ENCODE peak calls at places on chromosomes 1 and 21, in nine cellular contexts. I is left ventricle myocardium inferior, J is neural crest cell, T is tibial artery, E is A549, K is astrocyte of the cerebellum, M is heart left ventricle, Q is WTC11, D is GM12864. F is an unnamed sample.

GRCh38 chr21:44710756-44711326 is 531 bp downstream of the TSPEAR start:
- DNase-seq in K (no peak), E (no peak), M (no peak), J (no peak), T (no peak), D (no peak), Q (peak), I (no peak), F (peak)

GRCh38 chr1:158819461-158820443 is 11.4 kb upstream of the MNDA start:
- DNase-seq in T (no peak), I (no peak), J (no peak), M (no peak), Q (no peak), E (no peak), K (no peak), D (no peak), F (no peak)

GRCh38 chr1:151989131-151989868 is 4.4 kb downstream of the S100A10 start:
- DNase-seq in E (no peak), D (no peak), T (peak), Q (no peak), M (peak), J (no peak), K (no peak), I (peak), F (no peak)

GRCh38 chr1:171126504-171126903 is 35.8 kb downstream of the FMO3 start:
- DNase-seq in M (peak), I (peak), K (no peak), Q (no peak), E (no peak), D (no peak), J (no peak), T (peak), F (no peak)

GRCh38 chr1:221497051-221497450 is 244.8 kb downstream of the DUSP10 start:
- DNase-seq in I (no peak), K (no peak), Q (no peak), D (no peak), T (no peak), E (no peak), M (no peak), J (no peak), F (no peak)

GRCh38 chr1:99820546-99820945 is 29.6 kb upstream of the AGL start:
- DNase-seq in Q (no peak), T (no peak), K (no peak), E (no peak), I (no peak), J (no peak), D (peak), M (no peak), F (no peak)

GRCh38 chr21:45969921-45970673 is 11.5 kb upstream of the COL6A1 start:
- DNase-seq in T (no peak), M (no peak), K (no peak), D (no peak), I (no peak), Q (no peak), E (no peak), J (no peak), F (no peak)

GRCh38 chr1:33349081-33349759 is 28.3 kb upstream of the A3GALT2 start:
- DNase-seq in M (peak), Q (peak), E (peak), T (no peak), I (peak), J (peak), D (no peak), K (no peak), F (no peak)

GRCh38 chr1:248779350-248779749 is 23.8 kb upstream of the LYPD8 start:
- DNase-seq in Q (no peak), T (no peak), E (no peak), D (no peak), M (no peak), J (no peak), K (no peak), I (no peak), F (no peak)

GRCh38 chr1:234823191-234824176 is 213.5 kb upstream of the IRF2BP2 start:
- DNase-seq in T (no peak), M (no peak), J (no peak), I (no peak), K (no peak), E (no peak), D (no peak), Q (no peak), F (no peak)

GRCh38 chr1:151513626-151514101 is 2.5 kb downstream of the CGN start:
- DNase-seq in M (no peak), J (no peak), T (no peak), E (no peak), Q (peak), D (no peak), K (no peak), I (no peak), F (peak)

GRCh38 chr1:233114159-233114558 is 163.7 kb downstream of the NTPCR start:
- DNase-seq in I (no peak), E (peak), D (no peak), K (peak), Q (no peak), T (no peak), M (no peak), J (no peak), F (no peak)

GRCh38 chr1:11942280-11942679 is 7.8 kb downstream of the PLOD1 start:
- DNase-seq in Q (no peak), D (no peak), M (no peak), T (no peak), K (no peak), E (no peak), J (no peak), I (no peak), F (no peak)

GRCh38 chr1:54853096-54853792 is 33.8 kb downstream of the DHCR24 start:
- DNase-seq in M (no peak), K (no peak), T (no peak), D (no peak), E (no peak), I (no peak), J (no peak), Q (no peak), F (no peak)

GRCh38 chr1:207186503-207186902 is 82.5 kb downstream of the C4BPA start:
- DNase-seq in J (no peak), Q (no peak), I (no peak), M (no peak), K (no peak), D (no peak), E (no peak), T (no peak), F (no peak)

GRCh38 chr1:207181838-207182237 is 77.8 kb downstream of the C4BPA start:
- DNase-seq in T (no peak), E (no peak), I (no peak), K (no peak), D (no peak), J (no peak), Q (no peak), M (no peak), F (no peak)
- TF ChIP-seq CTCF in T (no peak), E (peak), I (peak), K (no peak), D (no peak), J (no peak), Q (no peak), M (peak), F (no peak)

GRCh38 chr1:65717815-65718454 is 74.8 kb upstream of the PDE4B start:
- DNase-seq in K (peak), J (no peak), E (no peak), I (no peak), T (no peak), D (no peak), M (no peak), Q (no peak), F (no peak)
- TF ChIP-seq CTCF in K (peak), J (no peak), E (no peak), I (no peak), T (no peak), D (peak), M (no peak), Q (no peak), F (no peak)

DNA sequence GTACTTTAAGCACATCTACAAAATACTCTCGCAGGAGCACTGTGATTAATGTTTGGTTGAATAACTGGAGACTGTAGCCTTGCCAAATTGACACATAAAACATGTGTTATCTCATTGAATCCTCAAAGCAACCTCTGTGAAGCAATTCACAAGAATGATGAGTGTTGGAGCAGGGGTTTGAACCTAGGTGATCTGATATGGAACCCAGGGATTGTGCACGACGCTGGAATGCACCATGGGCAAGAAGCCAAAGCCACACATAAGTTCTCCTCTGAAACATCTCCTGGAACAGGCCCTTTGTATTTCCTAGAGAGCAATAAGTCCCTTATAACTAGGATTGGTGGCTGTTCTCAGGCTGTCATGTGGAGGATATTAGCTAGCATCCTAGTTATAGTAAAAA is 124.6 kb upstream of the IVNS1ABP start:
- DNase-seq in D (no peak), T (no peak), E (peak), M (no peak), Q (no peak), J (no peak), K (peak), I (no peak), F (peak)
- TF ChIP-seq CTCF in D (no peak), T (no peak), E (no peak), M (no peak), Q (no peak), J (no peak), K (no peak), I (no peak), F (no peak)

GRCh38 chr1:173869108-173869359 is 854 bp downstream of the ZBTB37 start:
- DNase-seq in T (no peak), M (no peak), I (no peak), E (no peak), Q (no peak), K (no peak), D (no peak), J (no peak), F (no peak)

GRCh38 chr1:173868266-173869107 is at the start of gene ZBTB37:
- DNase-seq in J (peak), D (no peak), E (peak), Q (peak), T (peak), I (peak), M (peak), K (no peak), F (peak)

GRCh38 chr1:173867141-173867752 is 542 bp downstream of the GAS5 start:
- DNase-seq in Q (peak), E (no peak), M (no peak), D (no peak), I (no peak), J (no peak), K (no peak), T (no peak), F (no peak)

GRCh38 chr1:173866462-173866861 is 1.3 kb downstream of the GAS5 start:
- DNase-seq in K (no peak), E (no peak), T (no peak), J (no peak), Q (no peak), M (no peak), I (no peak), D (no peak), F (no peak)

GRCh38 chr1:173867753-173868265 is at the start of gene GAS5:
- DNase-seq in D (peak), Q (peak), T (peak), K (peak), I (peak), M (peak), E (peak), J (peak), F (peak)
- TF ChIP-seq CTCF in D (no peak), Q (no peak), T (no peak), K (no peak), I (no peak), M (no peak), E (no peak), J (no peak), F (no peak)

GRCh38 chr1:198275598-198275997 is 118.8 kb downstream of the NEK7 start:
- DNase-seq in Q (no peak), K (no peak), T (no peak), I (no peak), E (no peak), M (no peak), D (no peak), J (no peak), F (no peak)
- TF ChIP-seq CTCF in Q (no peak), K (no peak), T (no peak), I (no peak), E (no peak), M (no peak), D (peak), J (no peak), F (no peak)

GRCh38 chr1:46489169-46489637 is 433 bp upstream of the DMBX1 start:
- DNase-seq in J (no peak), M (no peak), K (no peak), Q (peak), E (no peak), T (no peak), I (no peak), D (no peak), F (no peak)

GRCh38 chr1:46488343-46489168 is 1.1 kb upstream of the DMBX1 start:
- DNase-seq in D (no peak), M (no peak), T (no peak), J (no peak), E (no peak), K (no peak), I (no peak), Q (no peak), F (no peak)

GRCh38 chr1:46491500-46492268 is 2.0 kb downstream of the DMBX1 start:
- DNase-seq in Q (no peak), M (no peak), I (no peak), E (no peak), D (no peak), K (no peak), J (no peak), T (no peak), F (no peak)

GRCh38 chr1:46490603-46491499 is 1.2 kb downstream of the DMBX1 start:
- DNase-seq in T (no peak), D (no peak), K (no peak), Q (no peak), M (no peak), I (no peak), J (peak), E (no peak), F (no peak)

GRCh38 chr1:46489638-46490602 is at the start of gene DMBX1:
- DNase-seq in Q (peak), T (no peak), E (peak), M (no peak), K (no peak), I (no peak), J (peak), D (no peak), F (peak)
- TF ChIP-seq CTCF in Q (no peak), T (no peak), E (no peak), M (no peak), K (no peak), I (no peak), J (no peak), D (no peak), F (no peak)

GRCh38 chr1:118931876-118932275 is 56.3 kb downstream of the TBX15 start:
- DNase-seq in E (no peak), T (no peak), J (no peak), D (no peak), K (no peak), M (no peak), I (no peak), Q (no peak), F (no peak)

GRCh38 chr1:118927826-118928225 is 60.3 kb downstream of the TBX15 start:
- DNase-seq in J (no peak), K (no peak), E (no peak), I (no peak), D (no peak), T (no peak), M (no peak), Q (no peak), F (no peak)

GRCh38 chr1:118926261-118926660 is 61.9 kb downstream of the TBX15 start:
- DNase-seq in D (no peak), J (no peak), K (no peak), I (no peak), E (no peak), Q (no peak), M (no peak), T (no peak), F (no peak)

GRCh38 chr1:118927421-118927820 is 60.7 kb downstream of the TBX15 start:
- DNase-seq in D (no peak), T (no peak), I (no peak), Q (no peak), K (no peak), M (no peak), J (no peak), E (no peak), F (no peak)

GRCh38 chr1:118928739-118929554 is 59.2 kb downstream of the TBX15 start:
- DNase-seq in E (no peak), M (no peak), Q (peak), K (peak), D (no peak), T (no peak), J (peak), I (no peak), F (no peak)
- TF ChIP-seq CTCF in E (no peak), M (no peak), Q (no peak), K (no peak), D (no peak), T (no peak), J (no peak), I (no peak), F (no peak)